ENCODE peak calls at places on chromosomes 5 and 9, in six cellular contexts. I is body of pancreas, O is ovary, D is gastrocnemius medialis, J is A549, R is tibial nerve. H is an unnamed sample.
A peak's percentile ranks its signal among the peaks of the same experiment; 100 is the strongest.

GRCh38 chr5:141524604-141525597 is 36.0 kb downstream of the PCDHGC5 start:
- DNase-seq in I (peak; percentile 87), O (peak; percentile 92), D (peak; percentile 88), J (peak; percentile 92), R (peak; percentile 89), H (peak; percentile 90)

GRCh38 chr5:78429332-78429849 is 69.0 kb downstream of the SCAMP1 start:
- DNase-seq in I (no peak), O (no peak), D (no peak), J (no peak), R (no peak), H (no peak)

GRCh38 chr9:133054966-133055365 is 6.8 kb upstream of the CEL start:
- DNase-seq in I (peak; percentile 93), O (no peak), D (peak; percentile 21), J (no peak), R (no peak), H (no peak)

GRCh38 chr5:153157156-153157555 is 333.3 kb upstream of the GRIA1 start:
- DNase-seq in I (no peak), O (no peak), D (no peak), J (no peak), R (no peak), H (no peak)

GRCh38 chr9:129623331-129623730 is 2.4 kb upstream of the C9orf50 start:
- DNase-seq in I (no peak), O (no peak), D (no peak), J (no peak), R (no peak), H (no peak)

GRCh38 chr9:131804826-131805225 is 65.0 kb upstream of the RAPGEF1 start:
- DNase-seq in I (no peak), O (no peak), D (no peak), J (no peak), R (no peak), H (no peak)

GRCh38 chr5:31844615-31845345 is 205.8 kb downstream of the PDZD2 start:
- DNase-seq in I (no peak), O (no peak), D (no peak), J (no peak), R (no peak), H (no peak)

GRCh38 chr5:134289509-134290113 is 63.7 kb upstream of the PPP2CA start:
- DNase-seq in I (peak; percentile 59), O (peak; percentile 26), D (peak; percentile 30), J (peak; percentile 75), R (peak; percentile 57), H (no peak)

GRCh38 chr5:160197341-160198147 is 31.8 kb upstream of the FABP6 start:
- DNase-seq in I (no peak), O (peak; percentile 46), D (no peak), J (no peak), R (no peak), H (no peak)

GRCh38 chr5:31815394-31815793 is 176.5 kb downstream of the PDZD2 start:
- DNase-seq in I (no peak), O (no peak), D (no peak), J (no peak), R (no peak), H (no peak)

GRCh38 chr5:93572773-93573626 is 8.0 kb downstream of the NR2F1-AS1 start:
- DNase-seq in I (no peak), O (no peak), D (no peak), J (no peak), R (no peak), H (no peak)

GRCh38 chr9:133981958-133982681 is 10.0 kb downstream of the VAV2 start:
- DNase-seq in I (no peak), O (no peak), D (no peak), J (no peak), R (no peak), H (peak; percentile 51)

GRCh38 chr5:149217802-149218153 is 53.9 kb upstream of the AFAP1L1 start:
- DNase-seq in I (no peak), O (no peak), D (no peak), J (no peak), R (no peak), H (no peak)

GRCh38 chr5:123601610-123602009 is 89.6 kb downstream of the CSNK1G3 start:
- DNase-seq in I (no peak), O (no peak), D (no peak), J (no peak), R (no peak), H (no peak)

GRCh38 chr9:120583958-120584369 is 4.0 kb upstream of the CDK5RAP2 start:
- DNase-seq in I (peak; percentile 47), O (no peak), D (peak; percentile 77), J (peak; percentile 48), R (peak; percentile 30), H (no peak)

GRCh38 chr5:4533457-4534105 is 606.5 kb upstream of the ADAMTS16 start:
- DNase-seq in I (no peak), O (no peak), D (no peak), J (no peak), R (no peak), H (no peak)

GRCh38 chr9:19269582-19269981 is 39.1 kb downstream of the DENND4C start:
- DNase-seq in I (no peak), O (no peak), D (no peak), J (no peak), R (no peak), H (no peak)

GRCh38 chr5:32116574-32117313 is 57.4 kb downstream of the GOLPH3 start:
- DNase-seq in I (no peak), O (no peak), D (no peak), J (no peak), R (no peak), H (no peak)

GRCh38 chr5:102823441-102823874 is 68.4 kb downstream of the PAM start:
- DNase-seq in I (no peak), O (no peak), D (no peak), J (no peak), R (no peak), H (no peak)

GRCh38 chr9:93978498-93978897 is 23.3 kb upstream of the BARX1 start:
- DNase-seq in I (no peak), O (no peak), D (no peak), J (no peak), R (no peak), H (no peak)

GRCh38 chr5:148543727-148544126 is 110.6 kb downstream of the HTR4 start:
- DNase-seq in I (no peak), O (no peak), D (no peak), J (no peak), R (no peak), H (no peak)

GRCh38 chr9:72960446-72960845 is 7.6 kb upstream of the ALDH1A1 start:
- DNase-seq in I (no peak), O (no peak), D (no peak), J (no peak), R (no peak), H (no peak)

GRCh38 chr5:13477118-13477737 is 467.3 kb downstream of the DNAH5 start:
- DNase-seq in I (no peak), O (no peak), D (no peak), J (no peak), R (no peak), H (no peak)

GRCh38 chr9:80841888-80842287 is 847.5 kb downstream of the TLE1 start:
- DNase-seq in I (no peak), O (no peak), D (no peak), J (no peak), R (no peak), H (no peak)

GRCh38 chr9:111631071-111631971 is at the start of gene DNAJC25:
- DNase-seq in I (peak; percentile 99), O (peak; percentile 95), D (peak; percentile 95), J (peak; percentile 99), R (peak; percentile 86), H (peak; percentile 97)

GRCh38 chr5:58016329-58016728 is 443.6 kb downstream of the PLK2 start:
- DNase-seq in I (no peak), O (no peak), D (no peak), J (no peak), R (peak; percentile 46), H (no peak)

GRCh38 chr5:38207343-38207742 is 51.0 kb upstream of the EGFLAM start:
- DNase-seq in I (no peak), O (no peak), D (no peak), J (no peak), R (no peak), H (no peak)

GRCh38 chr5:157732784-157733262 is 1.6 kb downstream of the THG1L start:
- DNase-seq in I (no peak), O (no peak), D (no peak), J (no peak), R (no peak), H (no peak)
- H3K27ac ChIP-seq in I (no peak overlapping the region), O (no peak overlapping the region), D (no peak overlapping the region), J (no peak overlapping the region), R (no peak overlapping the region), H (no peak overlapping the region)

DNA sequence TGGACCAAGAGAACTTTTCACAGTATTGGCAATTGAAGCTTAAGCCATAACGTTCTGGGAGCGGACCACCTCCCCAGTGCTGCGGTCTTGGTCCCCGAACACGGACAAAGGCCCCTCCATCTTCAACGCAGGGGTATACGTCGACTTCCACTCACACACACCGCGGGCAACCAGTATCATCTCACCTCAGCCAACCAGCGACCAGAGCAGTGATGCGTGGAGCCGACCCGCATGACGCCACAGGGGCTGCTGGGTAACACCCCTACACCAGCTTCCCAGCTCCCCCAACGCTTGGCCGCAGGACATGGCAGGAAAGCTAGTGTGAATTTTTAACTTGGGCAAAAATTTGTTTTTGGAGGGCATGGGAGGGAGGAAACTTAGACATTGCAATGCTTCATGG is 77.3 kb upstream of the PLCXD3 start:
- DNase-seq in I (no peak), O (no peak), D (no peak), J (no peak), R (no peak), H (no peak)
- TF ChIP-seq POLR2A in I (no peak), O (no peak), D (no peak), J (no peak), R (no peak), H (no peak)

GRCh38 chr9:95831810-95832209 is 43.7 kb upstream of the ERCC6L2 start:
- DNase-seq in I (no peak), O (no peak), D (no peak), J (no peak), R (no peak), H (no peak)

GRCh38 chr9:95836072-95836471 is 39.4 kb upstream of the ERCC6L2 start:
- DNase-seq in I (no peak), O (no peak), D (no peak), J (no peak), R (no peak), H (no peak)

GRCh38 chr9:95834281-95834907 is 41.1 kb upstream of the ERCC6L2 start:
- DNase-seq in I (no peak), O (no peak), D (no peak), J (no peak), R (no peak), H (no peak)

GRCh38 chr9:95833549-95834178 is 41.8 kb upstream of the ERCC6L2 start:
- DNase-seq in I (no peak), O (no peak), D (no peak), J (no peak), R (no peak), H (no peak)

DNA sequence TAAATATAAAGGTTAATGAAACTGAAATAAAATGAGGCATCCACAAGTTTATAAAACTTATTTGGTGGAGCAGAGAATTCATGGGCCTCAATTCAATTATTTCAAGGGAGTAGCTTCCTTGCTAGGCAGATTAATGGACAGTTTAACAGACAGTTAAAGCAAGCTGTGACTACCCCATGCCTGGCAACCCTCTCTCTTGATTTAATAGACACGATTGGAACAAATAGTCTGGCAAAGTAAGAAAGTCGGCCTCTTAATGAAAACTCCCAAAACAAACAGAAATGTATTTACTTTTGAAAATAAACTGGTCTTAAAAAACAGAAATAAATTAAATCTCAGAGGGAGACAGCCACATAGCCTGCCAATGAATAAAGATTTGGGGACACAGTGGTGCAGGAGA is 40.1 kb upstream of the ERCC6L2 start:
- DNase-seq in I (no peak), O (no peak), D (no peak), J (no peak), R (no peak), H (no peak)
- TF ChIP-seq CTCF in I (no peak), O (no peak), D (no peak), J (no peak), R (no peak), H (no peak)

GRCh38 chr5:91119941-91120850 is 262.9 kb downstream of the ARRDC3 start:
- DNase-seq in I (no peak), O (no peak), D (no peak), J (no peak), R (peak; percentile 57), H (no peak)
- H3K27ac ChIP-seq in I (peak overlapping the region; percentile 6), O (peak overlapping the region; percentile 2), D (no peak overlapping the region), J (no peak overlapping the region), R (peak overlapping the region; percentile 84), H (peak overlapping the region; percentile 75)